ENCODE peak calls at places on chromosome 15, in six cellular contexts. One of them, this sample, is unnamed. For H3K4me1, the result is how much of the 10 kb centered on the place peaks cover.

GRCh38 chr15:26972636-26973035 is 1.7 kb downstream of the GABRG3 start:
- ATAC-seq in upper lobe of left lung: no peak
- ATAC-seq in GM12878: no peak
- ATAC-seq in K562: no peak
- ATAC-seq in HCT116: no peak
- ATAC-seq in HepG2: no peak
- ATAC-seq in this sample: no peak

GRCh38 chr15:39936187-39936586 is 2.3 kb downstream of the EIF2AK4 start:
- ATAC-seq in HCT116: no peak
- ATAC-seq in GM12878: no peak
- ATAC-seq in upper lobe of left lung: no peak
- ATAC-seq in HepG2: no peak
- ATAC-seq in K562: no peak
- ATAC-seq in this sample: no peak

GRCh38 chr15:70313099-70314017 is 215.6 kb upstream of the TLE3 start:
- ATAC-seq in K562: no peak
- ATAC-seq in HepG2: no peak
- ATAC-seq in GM12878: no peak
- ATAC-seq in HCT116: no peak
- ATAC-seq in upper lobe of left lung: no peak
- ATAC-seq in this sample: no peak

GRCh38 chr15:86830304-86830703 is 750.6 kb downstream of the AGBL1 start:
- ATAC-seq in K562: no peak
- ATAC-seq in HepG2: no peak
- ATAC-seq in GM12878: no peak
- ATAC-seq in HCT116: no peak
- ATAC-seq in upper lobe of left lung: no peak
- ATAC-seq in this sample: no peak

GRCh38 chr15:47293763-47294162 is 423.5 kb upstream of the SEMA6D start:
- ATAC-seq in GM12878: no peak
- ATAC-seq in HepG2: no peak
- ATAC-seq in HCT116: no peak
- ATAC-seq in K562: no peak
- ATAC-seq in upper lobe of left lung: peak
- ATAC-seq in this sample: peak

GRCh38 chr15:81304226-81304625 is 19.7 kb downstream of the STARD5 start:
- ATAC-seq in upper lobe of left lung: peak
- ATAC-seq in K562: no peak
- ATAC-seq in HCT116: no peak
- ATAC-seq in HepG2: no peak
- ATAC-seq in GM12878: peak
- ATAC-seq in this sample: peak

GRCh38 chr15:94972314-94972713 is 741.0 kb downstream of the MCTP2 start:
- ATAC-seq in HCT116: no peak
- ATAC-seq in GM12878: no peak
- ATAC-seq in HepG2: no peak
- ATAC-seq in K562: no peak
- ATAC-seq in upper lobe of left lung: no peak
- ATAC-seq in this sample: no peak

GRCh38 chr15:39153718-39154117 is 427.2 kb upstream of the THBS1 start:
- ATAC-seq in HepG2: no peak
- ATAC-seq in K562: no peak
- ATAC-seq in GM12878: no peak
- ATAC-seq in upper lobe of left lung: peak
- ATAC-seq in HCT116: no peak
- ATAC-seq in this sample: peak

GRCh38 chr15:51387699-51388041 is 46.2 kb downstream of the GLDN start:
- ATAC-seq in HCT116: no peak
- ATAC-seq in HepG2: no peak
- ATAC-seq in K562: no peak
- ATAC-seq in GM12878: no peak
- ATAC-seq in upper lobe of left lung: no peak
- ATAC-seq in this sample: no peak

GRCh38 chr15:67670647-67671305 is 128.3 kb downstream of the MAP2K5 start:
- ATAC-seq in upper lobe of left lung: no peak
- ATAC-seq in K562: no peak
- ATAC-seq in HepG2: no peak
- ATAC-seq in HCT116: no peak
- ATAC-seq in GM12878: no peak
- ATAC-seq in this sample: no peak

GRCh38 chr15:31083394-31083790 is 18.1 kb downstream of the TRPM1 start:
- ATAC-seq in K562: no peak
- ATAC-seq in GM12878: no peak
- ATAC-seq in HCT116: no peak
- ATAC-seq in HepG2: peak
- ATAC-seq in upper lobe of left lung: no peak
- ATAC-seq in this sample: no peak

GRCh38 chr15:78501857-78502256 is 5.5 kb upstream of the HYKK start:
- ATAC-seq in upper lobe of left lung: no peak
- ATAC-seq in HepG2: no peak
- ATAC-seq in K562: no peak
- ATAC-seq in GM12878: no peak
- ATAC-seq in HCT116: no peak
- ATAC-seq in this sample: no peak

GRCh38 chr15:82951472-82952155 is 906 bp downstream of the HOMER2 start:
- ATAC-seq in GM12878: no peak
- ATAC-seq in HepG2: peak
- ATAC-seq in HCT116: no peak
- ATAC-seq in upper lobe of left lung: no peak
- ATAC-seq in K562: no peak
- ATAC-seq in this sample: no peak

GRCh38 chr15:37771462-37771861 is 163.0 kb upstream of the TMCO5A start:
- ATAC-seq in K562: no peak
- ATAC-seq in GM12878: no peak
- ATAC-seq in HepG2: no peak
- ATAC-seq in HCT116: no peak
- ATAC-seq in upper lobe of left lung: peak
- ATAC-seq in this sample: no peak

GRCh38 chr15:58444056-58444455 is 12.3 kb downstream of the LIPC start:
- ATAC-seq in K562: no peak
- ATAC-seq in HepG2: peak
- ATAC-seq in HCT116: no peak
- ATAC-seq in upper lobe of left lung: no peak
- ATAC-seq in GM12878: no peak
- ATAC-seq in this sample: no peak

GRCh38 chr15:61393949-61394348 is 164.8 kb upstream of the RORA start:
- ATAC-seq in K562: no peak
- ATAC-seq in HepG2: no peak
- ATAC-seq in upper lobe of left lung: peak
- ATAC-seq in HCT116: no peak
- ATAC-seq in GM12878: peak
- ATAC-seq in this sample: peak

GRCh38 chr15:63093486-63094205 is 28.0 kb upstream of the LACTB start:
- ATAC-seq in HCT116: peak
- ATAC-seq in K562: peak
- ATAC-seq in GM12878: peak
- ATAC-seq in upper lobe of left lung: peak
- ATAC-seq in HepG2: peak
- ATAC-seq in this sample: peak
- TF ChIP-seq POLR2AphosphoS5 in HCT116: no peak
- TF ChIP-seq POLR2AphosphoS5 in K562: no peak
- TF ChIP-seq POLR2AphosphoS5 in GM12878: no peak
- TF ChIP-seq POLR2AphosphoS5 in upper lobe of left lung: no peak
- TF ChIP-seq POLR2AphosphoS5 in HepG2: no peak
- TF ChIP-seq POLR2AphosphoS5 in this sample: no peak

GRCh38 chr15:77002954-77003912 is 8.3 kb downstream of the PSTPIP1 start:
- ATAC-seq in HepG2: no peak
- ATAC-seq in HCT116: no peak
- ATAC-seq in GM12878: peak
- ATAC-seq in K562: no peak
- ATAC-seq in upper lobe of left lung: peak
- ATAC-seq in this sample: peak
- H3K4me1 ChIP-seq in HepG2: under half
- H3K4me1 ChIP-seq in HCT116: under half
- H3K4me1 ChIP-seq in GM12878: under half
- H3K4me1 ChIP-seq in K562: under half
- H3K4me1 ChIP-seq in upper lobe of left lung: under half
- H3K4me1 ChIP-seq in this sample: under half

DNA sequence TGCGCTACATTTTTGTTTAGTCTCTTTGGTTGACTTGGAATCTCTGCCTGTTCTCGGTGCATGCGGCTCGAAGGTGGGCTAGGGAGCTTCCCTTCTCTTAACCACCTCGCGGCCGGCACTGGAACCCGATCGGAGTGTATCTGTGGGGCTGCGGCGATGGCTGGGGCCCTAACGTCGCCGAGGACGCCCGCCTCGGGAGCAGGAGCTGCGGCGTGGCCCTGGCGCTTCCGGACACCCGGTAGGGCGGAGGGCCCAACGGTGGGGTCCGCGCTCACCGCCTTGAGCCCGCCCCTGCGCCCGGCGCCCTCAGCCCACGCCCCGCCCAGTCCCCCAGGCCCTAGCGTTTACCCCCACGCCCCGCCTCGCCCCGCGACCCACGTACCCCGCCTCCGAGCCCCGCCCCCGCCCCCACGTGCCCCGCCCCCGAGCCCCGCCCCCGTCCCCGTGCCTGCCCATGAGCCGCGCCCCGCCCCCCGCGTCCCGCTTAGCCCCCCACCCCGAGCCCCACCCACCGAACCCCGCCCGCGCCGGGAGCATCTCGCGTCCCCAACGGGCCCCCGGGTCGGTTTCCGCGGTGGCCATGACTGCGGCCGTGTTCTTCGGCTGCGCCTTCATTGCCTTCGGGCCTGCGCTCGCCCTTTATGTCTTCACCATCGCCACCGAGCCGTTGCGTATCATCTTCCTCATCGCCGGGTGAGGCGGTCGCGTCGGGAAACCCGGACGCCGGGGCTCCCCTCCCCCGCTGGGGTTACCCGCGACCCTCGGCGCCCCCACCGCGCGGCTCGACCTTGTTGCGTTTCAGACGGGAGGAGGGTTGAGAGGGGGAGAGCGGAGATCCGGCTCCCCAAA is at the start of gene APH1B:
- ATAC-seq in GM12878: peak
- ATAC-seq in HCT116: peak
- ATAC-seq in HepG2: peak
- ATAC-seq in upper lobe of left lung: peak
- ATAC-seq in K562: peak
- ATAC-seq in this sample: peak
- TF ChIP-seq POLR2A in GM12878: peak
- TF ChIP-seq POLR2A in HCT116: peak
- TF ChIP-seq POLR2A in HepG2: peak
- TF ChIP-seq POLR2A in upper lobe of left lung: no peak
- TF ChIP-seq POLR2A in K562: peak
- TF ChIP-seq POLR2A in this sample: peak

GRCh38 chr15:45892182-45892581 is 257.4 kb downstream of the SQOR start:
- ATAC-seq in HCT116: no peak
- ATAC-seq in upper lobe of left lung: no peak
- ATAC-seq in HepG2: no peak
- ATAC-seq in K562: no peak
- ATAC-seq in GM12878: no peak
- ATAC-seq in this sample: no peak

GRCh38 chr15:45885801-45886200 is 251.0 kb downstream of the SQOR start:
- ATAC-seq in GM12878: no peak
- ATAC-seq in K562: no peak
- ATAC-seq in upper lobe of left lung: no peak
- ATAC-seq in HepG2: peak
- ATAC-seq in HCT116: no peak
- ATAC-seq in this sample: no peak

GRCh38 chr15:45891766-45892165 is 256.9 kb downstream of the SQOR start:
- ATAC-seq in upper lobe of left lung: no peak
- ATAC-seq in HepG2: no peak
- ATAC-seq in GM12878: no peak
- ATAC-seq in K562: no peak
- ATAC-seq in HCT116: no peak
- ATAC-seq in this sample: no peak
- TF ChIP-seq POLR2AphosphoS5 in upper lobe of left lung: no peak
- TF ChIP-seq POLR2AphosphoS5 in HepG2: no peak
- TF ChIP-seq POLR2AphosphoS5 in GM12878: no peak
- TF ChIP-seq POLR2AphosphoS5 in K562: no peak
- TF ChIP-seq POLR2AphosphoS5 in HCT116: no peak
- TF ChIP-seq POLR2AphosphoS5 in this sample: peak

GRCh38 chr15:42360535-42361112 is 1.3 kb downstream of the CAPN3 start:
- ATAC-seq in HCT116: no peak
- ATAC-seq in GM12878: no peak
- ATAC-seq in upper lobe of left lung: no peak
- ATAC-seq in HepG2: no peak
- ATAC-seq in K562: no peak
- ATAC-seq in this sample: no peak

GRCh38 chr15:42355291-42355690 is 4.0 kb upstream of the CAPN3 start:
- ATAC-seq in K562: no peak
- ATAC-seq in GM12878: no peak
- ATAC-seq in upper lobe of left lung: no peak
- ATAC-seq in HCT116: no peak
- ATAC-seq in HepG2: no peak
- ATAC-seq in this sample: no peak

GRCh38 chr15:42358141-42358540 is 1.2 kb upstream of the CAPN3 start:
- ATAC-seq in K562: no peak
- ATAC-seq in upper lobe of left lung: no peak
- ATAC-seq in HepG2: no peak
- ATAC-seq in HCT116: no peak
- ATAC-seq in GM12878: no peak
- ATAC-seq in this sample: no peak

GRCh38 chr15:42359990-42360389 is 689 bp downstream of the CAPN3 start:
- ATAC-seq in HCT116: no peak
- ATAC-seq in GM12878: no peak
- ATAC-seq in K562: no peak
- ATAC-seq in upper lobe of left lung: no peak
- ATAC-seq in HepG2: no peak
- ATAC-seq in this sample: no peak

GRCh38 chr15:42359249-42359648 is at the start of gene CAPN3:
- ATAC-seq in GM12878: no peak
- ATAC-seq in HepG2: no peak
- ATAC-seq in K562: no peak
- ATAC-seq in upper lobe of left lung: no peak
- ATAC-seq in HCT116: no peak
- ATAC-seq in this sample: no peak
- H3K4me1 ChIP-seq in GM12878: under half
- H3K4me1 ChIP-seq in HepG2: under half
- H3K4me1 ChIP-seq in K562: under half
- H3K4me1 ChIP-seq in upper lobe of left lung: under half
- H3K4me1 ChIP-seq in HCT116: under half
- H3K4me1 ChIP-seq in this sample: under half

DNA sequence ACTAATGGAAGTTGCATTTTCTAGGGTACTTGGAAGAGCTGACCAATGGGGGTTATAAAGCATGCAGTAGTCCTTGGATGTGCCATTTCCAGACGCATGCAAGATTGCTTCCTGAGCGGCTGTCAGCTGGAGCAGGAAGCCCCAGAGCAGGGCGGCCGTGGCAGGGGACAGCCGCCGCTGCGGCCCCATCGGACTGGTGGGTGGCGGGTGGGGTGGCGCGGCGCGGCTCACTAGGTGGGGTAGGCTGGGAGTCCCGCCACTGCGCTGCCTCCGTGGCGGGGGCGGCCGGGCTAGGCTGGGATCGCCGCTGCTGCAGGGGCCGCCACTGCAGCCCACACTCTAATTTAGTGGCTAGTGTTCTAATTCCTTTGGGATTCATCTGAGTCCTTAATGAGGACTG is 56.5 kb upstream of the FGF7 start:
- ATAC-seq in GM12878: no peak
- ATAC-seq in HepG2: no peak
- ATAC-seq in K562: peak
- ATAC-seq in HCT116: no peak
- ATAC-seq in upper lobe of left lung: no peak
- ATAC-seq in this sample: no peak
- TF ChIP-seq POLR2A in GM12878: no peak
- TF ChIP-seq POLR2A in HepG2: no peak
- TF ChIP-seq POLR2A in K562: no peak
- TF ChIP-seq POLR2A in HCT116: no peak
- TF ChIP-seq POLR2A in upper lobe of left lung: no peak
- TF ChIP-seq POLR2A in this sample: no peak

This sample was measured in gastroesophageal sphincter.